ENCODE peak calls at places on chromosomes 16 and 17, in nine cellular contexts. P is mucosa of descending colon, Q is type B pancreatic cell, N is WTC11, J is esophagus squamous epithelium, B is GM20000, L is cardiac fibroblast, X is transverse colon, S is fibroblast of villous mesenchyme. Z is an unnamed sample.

GRCh38 chr16:30416624-30417298 is 9.4 kb downstream of the ZNF771 start:
- DNase-seq in P (no peak), Q (no peak), N (no peak), J (no peak), B (no peak), L (no peak), X (no peak), S (no peak), Z (no peak)

GRCh38 chr16:85759631-85760419 is 8.9 kb upstream of the C16orf74 start:
- DNase-seq in P (peak; percentile 64), Q (no peak), N (peak; percentile 75), J (no peak), B (peak; percentile 66), L (peak; percentile 12), X (peak; percentile 66), S (no peak), Z (no peak)

GRCh38 chr17:81390029-81390428 is 5.2 kb upstream of the BAHCC1 start:
- DNase-seq in P (no peak), Q (no peak), N (no peak), J (no peak), B (no peak), L (no peak), X (no peak), S (no peak), Z (no peak)

GRCh38 chr16:76577003-76577402 is 299.8 kb downstream of the CNTNAP4 start:
- DNase-seq in P (no peak), Q (no peak), N (no peak), J (no peak), B (peak; percentile 49), L (no peak), X (no peak), S (no peak), Z (no peak)

GRCh38 chr17:56112086-56112485 is 41.2 kb upstream of the ANKFN1 start:
- DNase-seq in P (no peak), Q (no peak), N (no peak), J (no peak), B (no peak), L (peak; percentile 4), X (no peak), S (peak; percentile 0), Z (peak; percentile 69)

GRCh38 chr17:17919169-17920107 is 52.8 kb downstream of the TOM1L2 start:
- DNase-seq in P (peak; percentile 75), Q (no peak), N (peak; percentile 81), J (no peak), B (peak; percentile 83), L (peak; percentile 81), X (peak; percentile 83), S (peak; percentile 78), Z (peak; percentile 68)

GRCh38 chr16:10576390-10577304 is 3.8 kb downstream of the EMP2 start:
- DNase-seq in P (no peak), Q (no peak), N (no peak), J (no peak), B (no peak), L (no peak), X (no peak), S (peak; percentile 18), Z (no peak)

GRCh38 chr17:76793775-76794174 is 55.9 kb downstream of the MFSD11 start:
- DNase-seq in P (no peak), Q (no peak), N (no peak), J (no peak), B (peak; percentile 40), L (peak; percentile 52), X (no peak), S (peak; percentile 30), Z (no peak)

GRCh38 chr17:740240-741055 is 8.1 kb downstream of the TLCD3A start:
- DNase-seq in P (no peak), Q (no peak), N (no peak), J (no peak), B (peak; percentile 79), L (no peak), X (peak; percentile 28), S (no peak), Z (no peak)

GRCh38 chr17:10775058-10775457 is 28.8 kb downstream of the TMEM238L start:
- DNase-seq in P (peak; percentile 58), Q (no peak), N (no peak), J (no peak), B (no peak), L (no peak), X (peak; percentile 75), S (no peak), Z (no peak)

GRCh38 chr16:19008770-19009169 is 25.0 kb downstream of the TMC7 start:
- DNase-seq in P (no peak), Q (no peak), N (no peak), J (no peak), B (no peak), L (peak; percentile 47), X (no peak), S (peak; percentile 56), Z (no peak)

GRCh38 chr17:59675231-59675630 is 32.0 kb downstream of the PTRH2 start:
- DNase-seq in P (no peak), Q (no peak), N (no peak), J (no peak), B (no peak), L (no peak), X (no peak), S (no peak), Z (no peak)

GRCh38 chr17:34756670-34757021 is 177.3 kb downstream of the TMEM132E start:
- DNase-seq in P (no peak), Q (no peak), N (peak; percentile 20), J (no peak), B (no peak), L (no peak), X (no peak), S (no peak), Z (no peak)

GRCh38 chr17:27315322-27315721 is 21.4 kb downstream of the WSB1 start:
- DNase-seq in P (peak; percentile 79), Q (no peak), N (no peak), J (no peak), B (no peak), L (peak; percentile 90), X (peak; percentile 80), S (peak; percentile 88), Z (peak; percentile 83)

DNA sequence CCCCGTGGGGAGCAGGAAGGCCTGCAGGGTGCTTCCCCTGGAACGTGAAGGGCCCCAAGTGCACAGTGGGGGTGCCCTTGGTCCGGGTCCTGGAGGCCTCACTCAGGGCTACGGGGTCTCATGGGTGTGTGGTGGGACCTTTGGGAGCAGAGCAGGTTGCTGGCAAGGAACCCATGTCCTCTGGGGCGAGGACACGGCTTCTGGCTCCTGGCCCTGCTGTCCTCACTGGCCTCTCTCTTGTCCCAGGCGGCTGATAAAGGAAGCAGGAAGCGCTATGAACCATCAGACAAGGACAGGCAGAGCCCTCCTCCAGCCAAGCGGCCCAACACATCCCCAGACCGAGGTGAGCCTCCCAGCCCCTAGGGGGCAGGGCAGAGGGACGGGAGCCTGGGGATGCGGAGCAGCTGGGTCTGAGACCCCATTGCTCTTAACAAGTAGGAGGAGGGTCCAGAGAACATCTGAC is 9.8 kb upstream of the IL17C start:
- DNase-seq in P (no peak), Q (no peak), N (peak; percentile 85), J (no peak), B (no peak), L (peak; percentile 31), X (no peak), S (peak; percentile 27), Z (no peak)
- TF ChIP-seq CTCF in P (no peak), Q (peak; percentile 68), N (peak; percentile 47), J (no peak), B (peak; percentile 15), L (peak; percentile 49), X (peak; percentile 9), S (peak; percentile 48), Z (peak; percentile 52)

GRCh38 chr17:79487149-79487548 is 123.7 kb downstream of the RBFOX3 start:
- DNase-seq in P (no peak), Q (no peak), N (no peak), J (no peak), B (no peak), L (no peak), X (no peak), S (no peak), Z (no peak)
- TF ChIP-seq CTCF in P (no peak), Q (no peak), N (no peak), J (no peak), B (no peak), L (no peak), X (no peak), S (no peak), Z (no peak)

GRCh38 chr17:8986295-8986694 is 20.8 kb upstream of the PIK3R5 start:
- DNase-seq in P (no peak), Q (no peak), N (no peak), J (no peak), B (no peak), L (no peak), X (no peak), S (no peak), Z (no peak)

GRCh38 chr17:8988263-8988662 is 22.8 kb upstream of the PIK3R5 start:
- DNase-seq in P (no peak), Q (no peak), N (no peak), J (no peak), B (no peak), L (no peak), X (no peak), S (no peak), Z (no peak)

GRCh38 chr17:8994319-8994718 is 27.0 kb upstream of the NTN1 start:
- DNase-seq in P (peak; percentile 76), Q (peak; percentile 83), N (peak; percentile 93), J (no peak), B (peak; percentile 62), L (peak; percentile 53), X (peak; percentile 59), S (peak; percentile 39), Z (peak; percentile 12)

GRCh38 chr17:8995711-8996110 is 25.6 kb upstream of the NTN1 start:
- DNase-seq in P (no peak), Q (no peak), N (peak; percentile 30), J (no peak), B (no peak), L (no peak), X (no peak), S (no peak), Z (no peak)

GRCh38 chr17:8991514-8992285 is 26.2 kb upstream of the PIK3R5 start:
- DNase-seq in P (peak; percentile 40), Q (peak; percentile 68), N (peak; percentile 84), J (no peak), B (no peak), L (peak; percentile 77), X (peak; percentile 70), S (peak; percentile 59), Z (peak; percentile 44)
- TF ChIP-seq CTCF in P (peak; percentile 45), Q (peak; percentile 87), N (peak; percentile 78), J (peak; percentile 72), B (peak; percentile 58), L (peak; percentile 81), X (peak; percentile 82), S (peak; percentile 74), Z (peak; percentile 80)

DNA sequence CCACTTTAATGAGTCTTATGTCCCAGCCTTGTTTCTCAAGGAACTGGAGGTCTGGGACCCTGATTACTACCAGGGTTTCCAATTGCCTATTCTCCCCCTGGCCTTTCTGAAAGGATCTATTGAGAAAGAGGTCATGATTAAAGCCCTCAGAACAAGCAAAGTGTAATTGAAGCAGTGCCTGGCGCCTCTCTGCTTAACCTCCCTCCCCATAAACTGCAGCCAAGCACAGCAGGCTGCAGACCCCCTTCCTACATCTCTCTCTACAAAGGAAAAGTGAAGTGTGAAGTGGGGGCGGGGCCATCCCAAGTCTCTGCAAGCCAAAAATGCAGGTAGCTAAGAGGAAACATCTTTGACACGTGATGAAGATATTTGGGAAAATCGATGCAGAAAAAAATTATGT is 159.8 kb upstream of the CDH11 start:
- DNase-seq in P (no peak), Q (no peak), N (peak; percentile 39), J (no peak), B (no peak), L (no peak), X (no peak), S (no peak), Z (no peak)
- TF ChIP-seq CTCF in P (no peak), Q (no peak), N (no peak), J (no peak), B (no peak), L (no peak), X (no peak), S (no peak), Z (no peak)